ENCODE peak calls at places on chromosome 16, in seven cellular contexts. One of them, this sample, is unnamed.

GRCh38 chr16:21130811-21131210 is 19.8 kb downstream of the DNAH3 start:
- DNase-seq in cardiac muscle cell: no peak
- DNase-seq in dorsolateral prefrontal cortex: no peak
- DNase-seq in neural progenitor cell: no peak
- DNase-seq in right lobe of liver: no peak
- DNase-seq in suprapubic skin: no peak
- DNase-seq in ovary: no peak
- DNase-seq in this sample: no peak

GRCh38 chr16:69918241-69918640 is 32.9 kb upstream of the CLEC18A start:
- DNase-seq in cardiac muscle cell: peak
- DNase-seq in dorsolateral prefrontal cortex: no peak
- DNase-seq in neural progenitor cell: no peak
- DNase-seq in right lobe of liver: no peak
- DNase-seq in suprapubic skin: no peak
- DNase-seq in ovary: no peak
- DNase-seq in this sample: no peak

GRCh38 chr16:87276091-87276561 is 41.1 kb downstream of the C16orf95 start:
- DNase-seq in cardiac muscle cell: no peak
- DNase-seq in dorsolateral prefrontal cortex: no peak
- DNase-seq in neural progenitor cell: no peak
- DNase-seq in right lobe of liver: no peak
- DNase-seq in suprapubic skin: no peak
- DNase-seq in ovary: no peak
- DNase-seq in this sample: no peak

GRCh38 chr16:87636050-87636684 is 33.9 kb downstream of the JPH3 start:
- DNase-seq in cardiac muscle cell: peak
- DNase-seq in dorsolateral prefrontal cortex: peak
- DNase-seq in neural progenitor cell: peak
- DNase-seq in right lobe of liver: peak
- DNase-seq in suprapubic skin: peak
- DNase-seq in ovary: peak
- DNase-seq in this sample: peak

GRCh38 chr16:10112021-10112420 is 70.2 kb downstream of the GRIN2A start:
- DNase-seq in cardiac muscle cell: no peak
- DNase-seq in dorsolateral prefrontal cortex: no peak
- DNase-seq in neural progenitor cell: no peak
- DNase-seq in right lobe of liver: no peak
- DNase-seq in suprapubic skin: no peak
- DNase-seq in ovary: no peak
- DNase-seq in this sample: no peak

GRCh38 chr16:1425616-1426370 is 5.1 kb upstream of the PERCC1 start:
- DNase-seq in cardiac muscle cell: no peak
- DNase-seq in dorsolateral prefrontal cortex: no peak
- DNase-seq in neural progenitor cell: no peak
- DNase-seq in right lobe of liver: no peak
- DNase-seq in suprapubic skin: no peak
- DNase-seq in ovary: no peak
- DNase-seq in this sample: no peak

GRCh38 chr16:20849587-20850390 is 43.5 kb downstream of the REXO5 start:
- DNase-seq in cardiac muscle cell: peak
- DNase-seq in dorsolateral prefrontal cortex: peak
- DNase-seq in neural progenitor cell: peak
- DNase-seq in right lobe of liver: peak
- DNase-seq in suprapubic skin: peak
- DNase-seq in ovary: peak
- DNase-seq in this sample: peak

GRCh38 chr16:55508941-55509920 is at the start of gene LPCAT2:
- DNase-seq in cardiac muscle cell: peak
- DNase-seq in dorsolateral prefrontal cortex: peak
- DNase-seq in neural progenitor cell: peak
- DNase-seq in right lobe of liver: peak
- DNase-seq in suprapubic skin: peak
- DNase-seq in ovary: peak
- DNase-seq in this sample: peak

GRCh38 chr16:87335968-87336849 is 19.0 kb upstream of the C16orf95 start:
- DNase-seq in cardiac muscle cell: no peak
- DNase-seq in dorsolateral prefrontal cortex: no peak
- DNase-seq in neural progenitor cell: no peak
- DNase-seq in right lobe of liver: no peak
- DNase-seq in suprapubic skin: no peak
- DNase-seq in ovary: no peak
- DNase-seq in this sample: no peak

DNA sequence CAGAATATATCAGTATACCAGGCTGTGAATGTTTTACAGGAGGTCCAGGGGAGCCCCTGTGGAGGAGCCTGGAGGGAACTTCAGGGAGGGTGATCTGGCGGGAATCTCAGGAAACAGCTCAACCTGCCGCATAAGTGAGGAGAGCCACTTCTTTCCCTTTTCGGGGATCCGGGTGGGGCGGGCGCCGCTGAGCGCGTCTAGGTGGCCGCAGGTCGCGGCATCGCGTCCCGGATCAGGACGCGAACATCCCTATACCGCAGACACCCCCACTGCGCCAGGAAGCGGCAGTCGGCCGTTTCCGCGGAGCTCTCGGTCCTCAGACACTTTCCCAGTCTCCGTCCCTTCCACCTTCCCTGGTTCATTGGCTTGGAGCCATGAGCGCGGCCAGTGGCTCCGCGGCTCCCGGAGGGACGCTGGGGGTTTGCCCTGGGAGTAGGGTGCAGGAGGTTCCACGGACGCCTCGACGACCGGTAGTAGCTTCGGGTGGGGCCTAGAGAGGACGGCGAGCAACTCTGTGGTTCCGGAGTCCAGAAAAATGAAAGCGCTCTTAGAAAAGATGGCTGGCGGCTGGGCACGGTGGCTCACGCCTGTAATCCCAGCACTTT is 3.1 kb upstream of the ZNF764 start:
- DNase-seq in cardiac muscle cell: no peak
- DNase-seq in dorsolateral prefrontal cortex: no peak
- DNase-seq in neural progenitor cell: peak
- DNase-seq in right lobe of liver: peak
- DNase-seq in suprapubic skin: no peak
- DNase-seq in ovary: peak
- DNase-seq in this sample: peak
- H3K4me3 ChIP-seq in cardiac muscle cell: no peak
- H3K4me3 ChIP-seq in dorsolateral prefrontal cortex: peak
- H3K4me3 ChIP-seq in neural progenitor cell: no peak
- H3K4me3 ChIP-seq in right lobe of liver: peak
- H3K4me3 ChIP-seq in suprapubic skin: peak
- H3K4me3 ChIP-seq in ovary: peak
- H3K4me3 ChIP-seq in this sample: peak

GRCh38 chr16:89919535-89920406 is 1.1 kb downstream of the MC1R start:
- DNase-seq in cardiac muscle cell: no peak
- DNase-seq in dorsolateral prefrontal cortex: no peak
- DNase-seq in neural progenitor cell: no peak
- DNase-seq in right lobe of liver: no peak
- DNase-seq in suprapubic skin: peak
- DNase-seq in ovary: no peak
- DNase-seq in this sample: no peak

GRCh38 chr16:89917773-89918452 is 749 bp upstream of the MC1R start:
- DNase-seq in cardiac muscle cell: peak
- DNase-seq in dorsolateral prefrontal cortex: no peak
- DNase-seq in neural progenitor cell: peak
- DNase-seq in right lobe of liver: peak
- DNase-seq in suprapubic skin: peak
- DNase-seq in ovary: peak
- DNase-seq in this sample: peak

GRCh38 chr16:89921131-89921698 is 1.9 kb upstream of the TUBB3 start:
- DNase-seq in cardiac muscle cell: no peak
- DNase-seq in dorsolateral prefrontal cortex: no peak
- DNase-seq in neural progenitor cell: peak
- DNase-seq in right lobe of liver: no peak
- DNase-seq in suprapubic skin: peak
- DNase-seq in ovary: no peak
- DNase-seq in this sample: no peak

GRCh38 chr16:89920723-89921122 is 2.1 kb downstream of the MC1R start:
- DNase-seq in cardiac muscle cell: no peak
- DNase-seq in dorsolateral prefrontal cortex: no peak
- DNase-seq in neural progenitor cell: no peak
- DNase-seq in right lobe of liver: no peak
- DNase-seq in suprapubic skin: no peak
- DNase-seq in ovary: no peak
- DNase-seq in this sample: no peak

GRCh38 chr16:89918453-89919347 is at the start of gene MC1R:
- DNase-seq in cardiac muscle cell: peak
- DNase-seq in dorsolateral prefrontal cortex: no peak
- DNase-seq in neural progenitor cell: peak
- DNase-seq in right lobe of liver: no peak
- DNase-seq in suprapubic skin: peak
- DNase-seq in ovary: no peak
- DNase-seq in this sample: no peak
- H3K27ac ChIP-seq in cardiac muscle cell: no peak
- H3K27ac ChIP-seq in dorsolateral prefrontal cortex: no peak
- H3K27ac ChIP-seq in neural progenitor cell: no peak
- H3K27ac ChIP-seq in right lobe of liver: no peak
- H3K27ac ChIP-seq in suprapubic skin: no peak
- H3K27ac ChIP-seq in ovary: no peak
- H3K27ac ChIP-seq in this sample: no peak

DNA sequence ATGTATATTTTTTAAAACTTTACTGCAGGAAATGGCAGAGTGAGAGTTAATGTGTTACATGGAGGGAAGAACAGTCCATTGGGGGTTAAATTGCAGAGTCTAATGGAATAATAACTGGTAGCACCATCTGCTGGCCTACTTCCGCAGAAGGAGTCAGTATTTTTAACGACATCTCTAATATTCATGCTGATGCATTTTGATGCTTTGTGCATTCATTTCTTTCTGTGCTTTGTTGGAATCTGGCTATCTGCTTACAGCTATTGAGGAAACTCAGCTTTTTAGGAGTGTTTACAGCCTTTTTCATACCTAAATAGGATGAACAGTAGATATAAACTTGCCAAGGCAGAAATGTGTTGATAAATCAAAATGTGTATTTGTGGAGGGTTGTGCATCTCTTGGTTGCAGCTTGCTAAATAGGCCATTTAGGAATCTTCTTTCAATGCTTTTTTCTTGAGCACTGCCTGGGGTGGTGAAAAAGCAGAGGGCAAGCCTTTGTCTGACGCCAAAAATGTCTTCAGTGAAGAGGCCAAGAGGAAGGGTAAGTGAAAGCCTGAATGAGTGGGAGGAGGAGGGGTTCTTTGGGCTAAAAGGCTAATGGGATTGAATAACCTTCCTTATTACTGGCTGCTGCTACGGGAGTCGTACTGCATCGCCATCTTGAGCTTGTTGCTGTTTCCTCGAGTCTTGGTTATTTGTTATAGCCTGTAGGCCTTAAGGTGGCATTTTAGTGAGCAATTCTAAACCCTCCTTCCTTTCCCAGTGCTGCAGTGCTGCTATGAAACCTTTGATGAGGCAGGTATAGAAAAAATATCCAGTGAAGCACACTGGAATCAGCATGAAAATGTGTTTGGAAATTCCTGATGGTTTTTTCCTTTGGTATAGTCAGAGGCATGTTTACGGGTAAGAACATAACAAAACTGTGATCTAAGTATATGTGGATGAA is 153.3 kb downstream of the CHD9 start:
- DNase-seq in cardiac muscle cell: peak
- DNase-seq in dorsolateral prefrontal cortex: no peak
- DNase-seq in neural progenitor cell: peak
- DNase-seq in right lobe of liver: no peak
- DNase-seq in suprapubic skin: no peak
- DNase-seq in ovary: peak
- DNase-seq in this sample: peak
- H3K4me3 ChIP-seq in cardiac muscle cell: peak
- H3K4me3 ChIP-seq in dorsolateral prefrontal cortex: peak
- H3K4me3 ChIP-seq in neural progenitor cell: peak
- H3K4me3 ChIP-seq in right lobe of liver: peak
- H3K4me3 ChIP-seq in suprapubic skin: peak
- H3K4me3 ChIP-seq in ovary: peak
- H3K4me3 ChIP-seq in this sample: peak

DNA sequence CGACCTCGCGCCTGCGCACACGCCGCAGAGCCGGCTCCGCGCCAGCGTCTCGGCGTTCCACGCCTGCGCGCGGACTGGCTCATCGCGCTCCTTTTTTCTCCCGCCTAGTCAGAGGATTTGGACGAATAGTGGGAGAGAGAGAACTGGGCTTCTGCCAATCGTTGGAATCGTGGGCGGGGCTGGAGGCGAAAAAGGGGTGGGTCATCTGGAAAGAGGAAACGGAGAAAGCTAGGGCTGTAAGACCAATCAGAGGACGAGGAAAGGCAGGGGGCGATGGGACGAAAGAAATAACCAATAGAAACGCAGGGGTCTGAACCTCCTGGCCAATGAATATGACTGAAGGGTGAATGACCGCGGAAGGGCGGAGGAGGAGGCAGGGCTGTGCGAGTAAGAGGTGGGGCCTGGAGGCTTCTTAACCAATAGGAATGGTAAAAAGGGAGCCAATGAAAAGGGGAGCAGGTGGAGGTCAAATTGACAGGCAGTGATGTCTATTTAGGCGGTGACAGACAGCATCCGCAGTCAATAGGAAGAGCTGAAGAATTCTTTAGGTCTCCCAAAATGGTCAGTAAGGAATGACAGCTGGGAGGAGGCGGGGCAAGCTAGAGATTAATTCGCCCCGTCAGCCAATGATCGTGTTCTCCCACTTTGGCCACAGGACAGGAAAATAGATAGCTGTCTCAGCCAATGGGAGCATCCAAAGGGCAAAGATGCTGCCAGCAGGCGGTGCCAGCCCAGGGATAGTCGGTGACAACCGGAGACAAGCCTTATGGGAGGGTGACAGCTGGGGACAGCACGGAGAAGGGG is at the start of gene TBC1D10B:
- DNase-seq in cardiac muscle cell: peak
- DNase-seq in dorsolateral prefrontal cortex: peak
- DNase-seq in neural progenitor cell: peak
- DNase-seq in right lobe of liver: peak
- DNase-seq in suprapubic skin: peak
- DNase-seq in ovary: peak
- DNase-seq in this sample: peak
- H3K27ac ChIP-seq in cardiac muscle cell: peak
- H3K27ac ChIP-seq in dorsolateral prefrontal cortex: peak
- H3K27ac ChIP-seq in neural progenitor cell: peak
- H3K27ac ChIP-seq in right lobe of liver: peak
- H3K27ac ChIP-seq in suprapubic skin: peak
- H3K27ac ChIP-seq in ovary: peak
- H3K27ac ChIP-seq in this sample: peak

This sample was measured in stomach.